ENCODE peak calls at places on chromosomes 12 and 14, in ten cellular contexts. I, M, N, P, W, A, S, T, B and J are unnamed samples.

GRCh38 chr12:50257226-50258166 is 25.8 kb downstream of the LIMA1 start:
- DNase-seq in I (no peak), M (no peak), N (no peak), P (peak), W (no peak), A (no peak), S (no peak), T (no peak), B (no peak), J (no peak)

GRCh38 chr14:80446356-80446755 is 235.1 kb upstream of the DIO2 start:
- DNase-seq in I (no peak), M (no peak), N (no peak), P (no peak), W (no peak), A (no peak), S (no peak), T (no peak), B (no peak), J (no peak)

GRCh38 chr14:49623387-49623786 is 2.8 kb downstream of the MGAT2 start:
- DNase-seq in I (no peak), M (no peak), N (no peak), P (no peak), W (no peak), A (no peak), S (no peak), T (no peak), B (no peak), J (no peak)

GRCh38 chr12:128040971-128041370 is 226.0 kb upstream of the TMEM132C start:
- DNase-seq in I (no peak), M (no peak), N (no peak), P (no peak), W (no peak), A (no peak), S (no peak), T (no peak), B (no peak), J (no peak)

GRCh38 chr12:47527816-47528215 is 178.0 kb downstream of the RPAP3 start:
- DNase-seq in I (no peak), M (no peak), N (no peak), P (no peak), W (no peak), A (no peak), S (no peak), T (no peak), B (no peak), J (no peak)

GRCh38 chr12:27521066-27521465 is 2.9 kb upstream of the PPFIBP1 start:
- DNase-seq in I (no peak), M (no peak), N (no peak), P (peak), W (no peak), A (peak), S (no peak), T (no peak), B (no peak), J (no peak)

GRCh38 chr14:75182820-75183219 is 6.4 kb upstream of the TMED10 start:
- DNase-seq in I (no peak), M (no peak), N (peak), P (peak), W (no peak), A (no peak), S (no peak), T (no peak), B (no peak), J (no peak)

GRCh38 chr12:52992699-52993557 is 13.3 kb upstream of the EIF4B start:
- DNase-seq in I (no peak), M (no peak), N (no peak), P (peak), W (no peak), A (no peak), S (no peak), T (no peak), B (no peak), J (no peak)

GRCh38 chr14:59044707-59045106 is 143.8 kb upstream of the DAAM1 start:
- DNase-seq in I (no peak), M (no peak), N (no peak), P (no peak), W (no peak), A (no peak), S (no peak), T (no peak), B (no peak), J (no peak)

GRCh38 chr14:77965919-77966435 is 166.1 kb downstream of the ADCK1 start:
- DNase-seq in I (no peak), M (no peak), N (no peak), P (no peak), W (no peak), A (no peak), S (no peak), T (no peak), B (no peak), J (no peak)

GRCh38 chr14:84527706-84528105 is 1002.2 kb upstream of the FLRT2 start:
- DNase-seq in I (no peak), M (no peak), N (no peak), P (no peak), W (no peak), A (no peak), S (no peak), T (no peak), B (no peak), J (no peak)

GRCh38 chr12:67070604-67071003 is 198.6 kb upstream of the CAND1 start:
- DNase-seq in I (no peak), M (no peak), N (no peak), P (no peak), W (no peak), A (no peak), S (no peak), T (no peak), B (no peak), J (no peak)

GRCh38 chr12:71626768-71627167 is 36.9 kb downstream of the ZFC3H1 start:
- DNase-seq in I (no peak), M (no peak), N (no peak), P (peak), W (no peak), A (no peak), S (no peak), T (no peak), B (no peak), J (no peak)

GRCh38 chr14:104428860-104429259 is 150.7 kb upstream of the C14orf180 start:
- DNase-seq in I (no peak), M (no peak), N (no peak), P (no peak), W (no peak), A (no peak), S (no peak), T (no peak), B (no peak), J (no peak)

GRCh38 chr12:94603434-94604068 is 46.8 kb downstream of the TMCC3 start:
- DNase-seq in I (peak), M (no peak), N (no peak), P (no peak), W (peak), A (no peak), S (peak), T (peak), B (no peak), J (peak)